ENCODE peak calls at places on chromosomes 16 and 17, in four cellular contexts. One of them, this sample, is unnamed.
A peak's percentile ranks its signal among the peaks of the same experiment; 100 is the strongest.

GRCh38 chr17:82228842-82229685 is at the start of gene SLC16A3:
- DNase-seq in H9: no peak
- DNase-seq in activated CD8-positive, alpha-beta memory T cell treated with anti-CD3 and anti-CD28 coated beads, Interleukin-2, amount 50 U/mL, for 48 hours: peak; percentile 85
- DNase-seq in activated CD4-positive, alpha-beta T cell treated with anti-CD3 and anti-CD28 coated beads, Interleukin-2, amount 50 U/mL, for 1 hour: peak; percentile 64
- DNase-seq in this sample: no peak

GRCh38 chr16:57818377-57819055 is 16.2 kb upstream of the KIFC3 start:
- DNase-seq in H9: no peak
- DNase-seq in activated CD8-positive, alpha-beta memory T cell treated with anti-CD3 and anti-CD28 coated beads, Interleukin-2, amount 50 U/mL, for 48 hours: no peak
- DNase-seq in activated CD4-positive, alpha-beta T cell treated with anti-CD3 and anti-CD28 coated beads, Interleukin-2, amount 50 U/mL, for 1 hour: no peak
- DNase-seq in this sample: no peak

GRCh38 chr16:75997606-75998005 is 271.3 kb upstream of the CPHXL start:
- DNase-seq in H9: no peak
- DNase-seq in activated CD8-positive, alpha-beta memory T cell treated with anti-CD3 and anti-CD28 coated beads, Interleukin-2, amount 50 U/mL, for 48 hours: no peak
- DNase-seq in activated CD4-positive, alpha-beta T cell treated with anti-CD3 and anti-CD28 coated beads, Interleukin-2, amount 50 U/mL, for 1 hour: no peak
- DNase-seq in this sample: no peak

GRCh38 chr17:72569193-72569946 is 448.6 kb downstream of the SOX9 start:
- DNase-seq in H9: no peak
- DNase-seq in activated CD8-positive, alpha-beta memory T cell treated with anti-CD3 and anti-CD28 coated beads, Interleukin-2, amount 50 U/mL, for 48 hours: no peak
- DNase-seq in activated CD4-positive, alpha-beta T cell treated with anti-CD3 and anti-CD28 coated beads, Interleukin-2, amount 50 U/mL, for 1 hour: no peak
- DNase-seq in this sample: no peak

GRCh38 chr17:59366040-59366757 is 34.7 kb downstream of the YPEL2 start:
- DNase-seq in H9: peak; percentile 95
- DNase-seq in activated CD8-positive, alpha-beta memory T cell treated with anti-CD3 and anti-CD28 coated beads, Interleukin-2, amount 50 U/mL, for 48 hours: no peak
- DNase-seq in activated CD4-positive, alpha-beta T cell treated with anti-CD3 and anti-CD28 coated beads, Interleukin-2, amount 50 U/mL, for 1 hour: no peak
- DNase-seq in this sample: peak; percentile 57

GRCh38 chr16:31390504-31391043 is 2.6 kb upstream of the ITGAD start:
- DNase-seq in H9: no peak
- DNase-seq in activated CD8-positive, alpha-beta memory T cell treated with anti-CD3 and anti-CD28 coated beads, Interleukin-2, amount 50 U/mL, for 48 hours: no peak
- DNase-seq in activated CD4-positive, alpha-beta T cell treated with anti-CD3 and anti-CD28 coated beads, Interleukin-2, amount 50 U/mL, for 1 hour: no peak
- DNase-seq in this sample: no peak

GRCh38 chr16:2977440-2977839 is 2.8 kb downstream of the PKMYT1 start:
- DNase-seq in H9: no peak
- DNase-seq in activated CD8-positive, alpha-beta memory T cell treated with anti-CD3 and anti-CD28 coated beads, Interleukin-2, amount 50 U/mL, for 48 hours: no peak
- DNase-seq in activated CD4-positive, alpha-beta T cell treated with anti-CD3 and anti-CD28 coated beads, Interleukin-2, amount 50 U/mL, for 1 hour: no peak
- DNase-seq in this sample: no peak

GRCh38 chr17:81354252-81354943 is 40.9 kb upstream of the BAHCC1 start:
- DNase-seq in H9: no peak
- DNase-seq in activated CD8-positive, alpha-beta memory T cell treated with anti-CD3 and anti-CD28 coated beads, Interleukin-2, amount 50 U/mL, for 48 hours: no peak
- DNase-seq in activated CD4-positive, alpha-beta T cell treated with anti-CD3 and anti-CD28 coated beads, Interleukin-2, amount 50 U/mL, for 1 hour: no peak
- DNase-seq in this sample: no peak

GRCh38 chr16:35730251-35730650 is 2270.8 kb downstream of the TP53TG3F start:
- DNase-seq in H9: no peak
- DNase-seq in activated CD8-positive, alpha-beta memory T cell treated with anti-CD3 and anti-CD28 coated beads, Interleukin-2, amount 50 U/mL, for 48 hours: no peak
- DNase-seq in activated CD4-positive, alpha-beta T cell treated with anti-CD3 and anti-CD28 coated beads, Interleukin-2, amount 50 U/mL, for 1 hour: no peak
- DNase-seq in this sample: no peak

GRCh38 chr17:58184308-58184985 is 8.1 kb upstream of the EPX start:
- DNase-seq in H9: peak; percentile 88
- DNase-seq in activated CD8-positive, alpha-beta memory T cell treated with anti-CD3 and anti-CD28 coated beads, Interleukin-2, amount 50 U/mL, for 48 hours: no peak
- DNase-seq in activated CD4-positive, alpha-beta T cell treated with anti-CD3 and anti-CD28 coated beads, Interleukin-2, amount 50 U/mL, for 1 hour: no peak
- DNase-seq in this sample: no peak

GRCh38 chr17:59827721-59828477 is 64.8 kb downstream of the TUBD1 start:
- DNase-seq in H9: no peak
- DNase-seq in activated CD8-positive, alpha-beta memory T cell treated with anti-CD3 and anti-CD28 coated beads, Interleukin-2, amount 50 U/mL, for 48 hours: peak; percentile 73
- DNase-seq in activated CD4-positive, alpha-beta T cell treated with anti-CD3 and anti-CD28 coated beads, Interleukin-2, amount 50 U/mL, for 1 hour: no peak
- DNase-seq in this sample: no peak

GRCh38 chr16:54651851-54652770 is 278.6 kb upstream of the IRX5 start:
- DNase-seq in H9: no peak
- DNase-seq in activated CD8-positive, alpha-beta memory T cell treated with anti-CD3 and anti-CD28 coated beads, Interleukin-2, amount 50 U/mL, for 48 hours: no peak
- DNase-seq in activated CD4-positive, alpha-beta T cell treated with anti-CD3 and anti-CD28 coated beads, Interleukin-2, amount 50 U/mL, for 1 hour: no peak
- DNase-seq in this sample: no peak

GRCh38 chr16:4976079-4976478 is 17.9 kb downstream of the SEC14L5 start:
- DNase-seq in H9: no peak
- DNase-seq in activated CD8-positive, alpha-beta memory T cell treated with anti-CD3 and anti-CD28 coated beads, Interleukin-2, amount 50 U/mL, for 48 hours: no peak
- DNase-seq in activated CD4-positive, alpha-beta T cell treated with anti-CD3 and anti-CD28 coated beads, Interleukin-2, amount 50 U/mL, for 1 hour: no peak
- DNase-seq in this sample: no peak

GRCh38 chr17:40551091-40551873 is 14.0 kb downstream of the CCR7 start:
- DNase-seq in H9: no peak
- DNase-seq in activated CD8-positive, alpha-beta memory T cell treated with anti-CD3 and anti-CD28 coated beads, Interleukin-2, amount 50 U/mL, for 48 hours: peak; percentile 61
- DNase-seq in activated CD4-positive, alpha-beta T cell treated with anti-CD3 and anti-CD28 coated beads, Interleukin-2, amount 50 U/mL, for 1 hour: peak; percentile 27
- DNase-seq in this sample: no peak

GRCh38 chr16:14205666-14206065 is 134.5 kb downstream of the MRTFB start:
- DNase-seq in H9: no peak
- DNase-seq in activated CD8-positive, alpha-beta memory T cell treated with anti-CD3 and anti-CD28 coated beads, Interleukin-2, amount 50 U/mL, for 48 hours: no peak
- DNase-seq in activated CD4-positive, alpha-beta T cell treated with anti-CD3 and anti-CD28 coated beads, Interleukin-2, amount 50 U/mL, for 1 hour: no peak
- DNase-seq in this sample: no peak

GRCh38 chr16:21071741-21072140 is 78.9 kb downstream of the DNAH3 start:
- DNase-seq in H9: no peak
- DNase-seq in activated CD8-positive, alpha-beta memory T cell treated with anti-CD3 and anti-CD28 coated beads, Interleukin-2, amount 50 U/mL, for 48 hours: peak; percentile 13
- DNase-seq in activated CD4-positive, alpha-beta T cell treated with anti-CD3 and anti-CD28 coated beads, Interleukin-2, amount 50 U/mL, for 1 hour: no peak
- DNase-seq in this sample: no peak

GRCh38 chr16:66516172-66516807 is 33.6 kb downstream of the TK2 start:
- DNase-seq in H9: no peak
- DNase-seq in activated CD8-positive, alpha-beta memory T cell treated with anti-CD3 and anti-CD28 coated beads, Interleukin-2, amount 50 U/mL, for 48 hours: no peak
- DNase-seq in activated CD4-positive, alpha-beta T cell treated with anti-CD3 and anti-CD28 coated beads, Interleukin-2, amount 50 U/mL, for 1 hour: no peak
- DNase-seq in this sample: no peak

GRCh38 chr17:42562845-42563509 is 1.0 kb downstream of the COASY start:
- DNase-seq in H9: no peak
- DNase-seq in activated CD8-positive, alpha-beta memory T cell treated with anti-CD3 and anti-CD28 coated beads, Interleukin-2, amount 50 U/mL, for 48 hours: no peak
- DNase-seq in activated CD4-positive, alpha-beta T cell treated with anti-CD3 and anti-CD28 coated beads, Interleukin-2, amount 50 U/mL, for 1 hour: no peak
- DNase-seq in this sample: no peak

GRCh38 chr17:51992864-51993413 is 165.6 kb downstream of the CA10 start:
- DNase-seq in H9: no peak
- DNase-seq in activated CD8-positive, alpha-beta memory T cell treated with anti-CD3 and anti-CD28 coated beads, Interleukin-2, amount 50 U/mL, for 48 hours: no peak
- DNase-seq in activated CD4-positive, alpha-beta T cell treated with anti-CD3 and anti-CD28 coated beads, Interleukin-2, amount 50 U/mL, for 1 hour: no peak
- DNase-seq in this sample: no peak

GRCh38 chr16:51355195-51355594 is 204.1 kb upstream of the SALL1 start:
- DNase-seq in H9: peak; percentile 43
- DNase-seq in activated CD8-positive, alpha-beta memory T cell treated with anti-CD3 and anti-CD28 coated beads, Interleukin-2, amount 50 U/mL, for 48 hours: no peak
- DNase-seq in activated CD4-positive, alpha-beta T cell treated with anti-CD3 and anti-CD28 coated beads, Interleukin-2, amount 50 U/mL, for 1 hour: no peak
- DNase-seq in this sample: no peak

GRCh38 chr17:3916825-3917224 is 560 bp upstream of the P2RX1 start:
- DNase-seq in H9: no peak
- DNase-seq in activated CD8-positive, alpha-beta memory T cell treated with anti-CD3 and anti-CD28 coated beads, Interleukin-2, amount 50 U/mL, for 48 hours: no peak
- DNase-seq in activated CD4-positive, alpha-beta T cell treated with anti-CD3 and anti-CD28 coated beads, Interleukin-2, amount 50 U/mL, for 1 hour: no peak
- DNase-seq in this sample: no peak

GRCh38 chr16:35198223-35199199 is 1739.1 kb downstream of the TP53TG3F start:
- DNase-seq in H9: no peak
- DNase-seq in activated CD8-positive, alpha-beta memory T cell treated with anti-CD3 and anti-CD28 coated beads, Interleukin-2, amount 50 U/mL, for 48 hours: no peak
- DNase-seq in activated CD4-positive, alpha-beta T cell treated with anti-CD3 and anti-CD28 coated beads, Interleukin-2, amount 50 U/mL, for 1 hour: no peak
- DNase-seq in this sample: no peak

GRCh38 chr17:68460096-68460495 is 2.8 kb upstream of the WIPI1 start:
- DNase-seq in H9: no peak
- DNase-seq in activated CD8-positive, alpha-beta memory T cell treated with anti-CD3 and anti-CD28 coated beads, Interleukin-2, amount 50 U/mL, for 48 hours: no peak
- DNase-seq in activated CD4-positive, alpha-beta T cell treated with anti-CD3 and anti-CD28 coated beads, Interleukin-2, amount 50 U/mL, for 1 hour: no peak
- DNase-seq in this sample: no peak

GRCh38 chr16:23143391-23143790 is 5.9 kb downstream of the USP31 start:
- DNase-seq in H9: no peak
- DNase-seq in activated CD8-positive, alpha-beta memory T cell treated with anti-CD3 and anti-CD28 coated beads, Interleukin-2, amount 50 U/mL, for 48 hours: no peak
- DNase-seq in activated CD4-positive, alpha-beta T cell treated with anti-CD3 and anti-CD28 coated beads, Interleukin-2, amount 50 U/mL, for 1 hour: no peak
- DNase-seq in this sample: no peak

GRCh38 chr17:35167666-35168065 is 20.0 kb downstream of the UNC45B start:
- DNase-seq in H9: no peak
- DNase-seq in activated CD8-positive, alpha-beta memory T cell treated with anti-CD3 and anti-CD28 coated beads, Interleukin-2, amount 50 U/mL, for 48 hours: no peak
- DNase-seq in activated CD4-positive, alpha-beta T cell treated with anti-CD3 and anti-CD28 coated beads, Interleukin-2, amount 50 U/mL, for 1 hour: no peak
- DNase-seq in this sample: no peak